ENCODE peak calls at places on chromosomes 5 and 9, in four cellular contexts. P is lung, A is AG04450, M is fibroblast of lung. D is an unnamed sample.

GRCh38 chr9:121399883-121400607 is 30.0 kb upstream of the STOM start:
- DNase-seq in P (no peak), A (peak; percentile 53), M (peak; percentile 79), D (no peak)

GRCh38 chr9:92721548-92721947 is 43.1 kb downstream of the BICD2 start:
- DNase-seq in P (no peak), A (no peak), M (no peak), D (peak; percentile 44)

GRCh38 chr9:131258698-131259431 is 17.4 kb downstream of the FAM78A start:
- DNase-seq in P (no peak), A (no peak), M (no peak), D (no peak)

GRCh38 chr9:126144617-126145456 is 181.8 kb upstream of the MVB12B start:
- DNase-seq in P (no peak), A (no peak), M (no peak), D (peak; percentile 54)

GRCh38 chr5:112738180-112738560 is 485 bp downstream of the APC start:
- DNase-seq in P (no peak), A (no peak), M (peak; percentile 9), D (no peak)

GRCh38 chr5:136035837-136036236 is 7.0 kb downstream of the TGFBI start:
- DNase-seq in P (no peak), A (no peak), M (no peak), D (no peak)

GRCh38 chr9:94783121-94783664 is 56.7 kb downstream of the AOPEP start:
- DNase-seq in P (peak; percentile 90), A (peak; percentile 58), M (peak; percentile 90), D (no peak)

GRCh38 chr9:130630091-130630450 is 34.3 kb upstream of the PRDM12 start:
- DNase-seq in P (no peak), A (no peak), M (no peak), D (no peak)

GRCh38 chr5:133241179-133241728 is 189.4 kb downstream of the HSPA4 start:
- DNase-seq in P (peak; percentile 60), A (no peak), M (no peak), D (no peak)

GRCh38 chr9:121645003-121645402 is 6.4 kb upstream of the DAB2IP start:
- DNase-seq in P (no peak), A (no peak), M (no peak), D (no peak)

GRCh38 chr9:9973062-9973461 is 639.7 kb downstream of the PTPRD start:
- DNase-seq in P (no peak), A (no peak), M (no peak), D (no peak)

GRCh38 chr5:173454764-173455598 is 126.8 kb upstream of the STC2 start:
- DNase-seq in P (no peak), A (peak; percentile 96), M (peak; percentile 99), D (no peak)

GRCh38 chr9:131238402-131239021 is 37.8 kb downstream of the FAM78A start:
- DNase-seq in P (no peak), A (no peak), M (peak; percentile 91), D (no peak)

GRCh38 chr5:95620030-95620869 is at the start of gene GPR150:
- DNase-seq in P (peak; percentile 39), A (no peak), M (peak; percentile 50), D (peak; percentile 72)

GRCh38 chr5:27494845-27495244 is 456.5 kb upstream of the CDH9 start:
- DNase-seq in P (no peak), A (no peak), M (peak; percentile 38), D (no peak)

GRCh38 chr5:16673241-16673998 is 56.6 kb upstream of the RETREG1 start:
- DNase-seq in P (no peak), A (no peak), M (no peak), D (no peak)

GRCh38 chr5:77398458-77398857 is 93.7 kb downstream of the WDR41 start:
- DNase-seq in P (no peak), A (no peak), M (no peak), D (no peak)

GRCh38 chr5:108367679-108368334 is 14.1 kb downstream of the FBXL17 start:
- DNase-seq in P (no peak), A (no peak), M (peak; percentile 9), D (no peak)

GRCh38 chr9:124820606-124821246 is 32.5 kb upstream of the WDR38 start:
- DNase-seq in P (no peak), A (no peak), M (no peak), D (no peak)

GRCh38 chr9:72554221-72554641 is 32.8 kb downstream of the TMC1 start:
- DNase-seq in P (no peak), A (peak; percentile 74), M (peak; percentile 96), D (no peak)

GRCh38 chr9:131728961-131729360 is 10.9 kb downstream of the RAPGEF1 start:
- DNase-seq in P (no peak), A (no peak), M (no peak), D (no peak)

GRCh38 chr9:115046786-115047185 is 71.2 kb downstream of the TNC start:
- DNase-seq in P (no peak), A (peak; percentile 65), M (no peak), D (no peak)

GRCh38 chr5:162160401-162160800 is 92.8 kb downstream of the GABRG2 start:
- DNase-seq in P (no peak), A (no peak), M (no peak), D (no peak)

GRCh38 chr9:92665836-92666235 is 4.1 kb downstream of the IPPK start:
- DNase-seq in P (no peak), A (no peak), M (no peak), D (no peak)

GRCh38 chr9:69223605-69224004 is 49.5 kb downstream of the TJP2 start:
- DNase-seq in P (peak; percentile 40), A (peak; percentile 50), M (peak; percentile 76), D (no peak)

GRCh38 chr5:34674226-34674625 is 18.1 kb downstream of the RAI14 start:
- DNase-seq in P (no peak), A (peak; percentile 68), M (peak; percentile 99), D (no peak)

GRCh38 chr5:61620660-61621650 is 288.9 kb downstream of the ZSWIM6 start:
- DNase-seq in P (no peak), A (no peak), M (no peak), D (no peak)

GRCh38 chr9:16611001-16611400 is 259.5 kb downstream of the BNC2 start:
- DNase-seq in P (no peak), A (no peak), M (peak; percentile 65), D (no peak)

GRCh38 chr9:127280880-127281660 is 16.5 kb downstream of the GARNL3 start:
- DNase-seq in P (no peak), A (no peak), M (no peak), D (no peak)

GRCh38 chr5:167451091-167451490 is 840.4 kb upstream of the WWC1 start:
- DNase-seq in P (no peak), A (no peak), M (no peak), D (no peak)

GRCh38 chr5:10602031-10602806 is 38.3 kb downstream of the ANKRD33B start:
- DNase-seq in P (no peak), A (no peak), M (no peak), D (peak; percentile 63)

GRCh38 chr5:67639311-67639710 is 442.7 kb upstream of the CD180 start:
- DNase-seq in P (no peak), A (no peak), M (no peak), D (no peak)

GRCh38 chr5:140348104-140348503 is 1.7 kb upstream of the HBEGF start:
- DNase-seq in P (no peak), A (no peak), M (no peak), D (no peak)

GRCh38 chr5:132008961-132009680 is 2.3 kb downstream of the ACSL6 start:
- DNase-seq in P (no peak), A (no peak), M (no peak), D (no peak)

DNA sequence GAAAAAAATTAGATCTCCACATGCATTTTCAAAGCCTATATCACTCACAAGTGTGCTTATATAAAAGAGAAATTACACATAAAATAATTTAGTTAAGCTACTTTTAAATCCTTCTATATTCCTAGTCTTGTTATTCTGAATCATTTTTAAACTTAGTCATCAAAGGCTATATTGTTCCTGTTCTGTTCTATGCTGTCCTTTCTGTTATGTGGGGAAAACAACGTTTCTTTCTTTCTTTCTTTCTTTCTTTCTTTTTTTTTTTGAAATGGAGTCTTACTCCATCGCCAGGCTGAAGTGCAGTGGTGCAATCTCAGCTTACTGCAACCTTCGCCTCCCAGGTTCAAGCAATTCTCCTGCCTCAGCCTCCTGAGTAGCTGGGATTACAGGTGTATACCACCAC is 389.2 kb upstream of the FTMT start:
- DNase-seq in P (no peak), A (no peak), M (no peak), D (no peak)
- TF ChIP-seq CTCF in P (no peak), A (no peak), M (no peak), D (no peak)

GRCh38 chr9:78130004-78130403 is 98.4 kb upstream of the GNAQ start:
- DNase-seq in P (no peak), A (no peak), M (peak; percentile 56), D (no peak)
- TF ChIP-seq CTCF in P (no peak), A (peak; percentile 13), M (peak; percentile 12), D (no peak)

DNA sequence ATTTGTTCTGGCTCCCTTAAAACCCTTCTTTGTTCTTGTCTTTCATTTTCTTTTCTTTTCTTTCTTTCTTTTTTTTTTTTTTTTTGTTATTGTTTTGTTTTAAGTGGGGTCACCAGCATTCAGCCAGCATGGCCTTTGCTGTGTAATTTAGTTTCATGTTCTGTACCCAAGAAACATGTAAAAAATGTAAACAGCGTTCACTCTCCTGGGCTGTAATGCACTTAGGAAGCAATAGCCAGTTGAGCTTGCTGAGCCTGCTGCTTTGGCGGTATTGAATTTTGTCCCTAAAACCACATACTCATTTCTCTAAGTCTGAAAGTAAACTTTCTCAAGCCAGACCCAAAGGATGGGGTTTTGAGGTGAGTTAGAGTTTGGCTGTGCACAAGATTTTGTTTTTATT is 158.6 kb downstream of the PAPPA start:
- DNase-seq in P (no peak), A (no peak), M (no peak), D (no peak)
- TF ChIP-seq CTCF in P (no peak), A (no peak), M (no peak), D (no peak)

GRCh38 chr5:159184858-159185381 is 24.4 kb downstream of the RNF145 start:
- DNase-seq in P (no peak), A (peak; percentile 70), M (peak; percentile 97), D (no peak)
- TF ChIP-seq CTCF in P (no peak), A (no peak), M (no peak), D (no peak)

GRCh38 chr5:120818128-120818527 is 354.0 kb downstream of the PRR16 start:
- DNase-seq in P (no peak), A (no peak), M (no peak), D (no peak)
- TF ChIP-seq CTCF in P (no peak), A (no peak), M (no peak), D (no peak)

GRCh38 chr9:14347408-14348224 is 33.7 kb upstream of the NFIB start:
- DNase-seq in P (no peak), A (no peak), M (peak; percentile 49), D (no peak)
- TF ChIP-seq CTCF in P (no peak), A (no peak), M (no peak), D (no peak)

GRCh38 chr9:90547896-90548295 is 94.7 kb downstream of the DIRAS2 start:
- DNase-seq in P (no peak), A (no peak), M (no peak), D (no peak)
- TF ChIP-seq CTCF in P (no peak), A (peak; percentile 25), M (no peak), D (no peak)

DNA sequence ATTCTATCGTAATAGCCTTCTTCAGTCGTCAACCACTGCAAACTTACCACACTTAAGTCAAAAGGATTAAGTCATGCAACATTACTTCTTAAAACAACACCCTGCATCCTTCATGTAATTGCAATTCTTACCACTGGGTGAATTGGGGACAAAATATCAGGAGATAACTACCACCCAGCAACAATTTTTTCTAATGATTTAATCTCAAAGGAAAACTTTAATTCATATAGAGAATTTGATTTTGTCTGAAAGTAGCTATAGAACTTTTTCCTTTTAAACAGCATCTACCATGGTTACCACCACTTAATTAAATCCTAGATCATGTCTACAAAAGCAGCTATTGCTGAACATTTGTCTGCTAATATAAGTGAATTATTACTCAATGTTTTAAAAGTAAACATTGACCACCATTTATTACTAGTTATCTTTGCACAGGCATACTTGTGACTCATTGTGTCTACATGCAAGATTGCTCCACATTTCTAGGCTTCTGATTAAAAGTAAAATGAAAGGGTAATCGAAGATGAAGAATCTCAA is 10.5 kb downstream of the MLLT3 start:
- DNase-seq in P (no peak), A (no peak), M (peak; percentile 87), D (no peak)
- TF ChIP-seq CTCF in P (no peak), A (peak; percentile 57), M (peak; percentile 32), D (peak; percentile 70)